ENCODE peak calls at places on chromosome 20, in four cellular contexts. Q, E, B and R are unnamed samples.

GRCh38 chr20:43914697-43915208 is at the start of gene TOX2:
- DNase-seq in Q (peak; percentile 89), E (no peak), B (peak; percentile 96), R (no peak)

GRCh38 chr20:62924567-62925419 is 1.5 kb downstream of the DIDO1 start:
- DNase-seq in Q (no peak), E (no peak), B (peak; percentile 30), R (no peak)

GRCh38 chr20:18831830-18832229 is 18.2 kb downstream of the SCP2D1 start:
- DNase-seq in B (no peak), Q (no peak), E (no peak), R (no peak)

GRCh38 chr20:57738484-57738883 is 28.7 kb upstream of the PMEPA1 start:
- DNase-seq in B (no peak), E (no peak), Q (peak; percentile 50), R (no peak)

GRCh38 chr20:62643521-62644043 is 1.3 kb downstream of the SLCO4A1 start:
- DNase-seq in Q (no peak), E (no peak), B (no peak), R (no peak)

GRCh38 chr20:59774204-59774641 is 159.2 kb downstream of the SYCP2 start:
- DNase-seq in B (no peak), Q (no peak), E (no peak), R (no peak)

GRCh38 chr20:47667531-47668312 is 117.6 kb downstream of the SULF2 start:
- DNase-seq in Q (no peak), B (no peak), E (no peak), R (no peak)

GRCh38 chr20:41139227-41140093 is 2.1 kb downstream of the PLCG1 start:
- DNase-seq in B (no peak), E (no peak), Q (no peak), R (no peak)

GRCh38 chr20:40781979-40782378 is 92.9 kb upstream of the MAFB start:
- DNase-seq in E (no peak), Q (no peak), B (no peak), R (no peak)

GRCh38 chr20:61925555-61926252 is 140.0 kb downstream of the TAF4 start:
- DNase-seq in Q (peak; percentile 33), B (no peak), E (no peak), R (no peak)

DNA sequence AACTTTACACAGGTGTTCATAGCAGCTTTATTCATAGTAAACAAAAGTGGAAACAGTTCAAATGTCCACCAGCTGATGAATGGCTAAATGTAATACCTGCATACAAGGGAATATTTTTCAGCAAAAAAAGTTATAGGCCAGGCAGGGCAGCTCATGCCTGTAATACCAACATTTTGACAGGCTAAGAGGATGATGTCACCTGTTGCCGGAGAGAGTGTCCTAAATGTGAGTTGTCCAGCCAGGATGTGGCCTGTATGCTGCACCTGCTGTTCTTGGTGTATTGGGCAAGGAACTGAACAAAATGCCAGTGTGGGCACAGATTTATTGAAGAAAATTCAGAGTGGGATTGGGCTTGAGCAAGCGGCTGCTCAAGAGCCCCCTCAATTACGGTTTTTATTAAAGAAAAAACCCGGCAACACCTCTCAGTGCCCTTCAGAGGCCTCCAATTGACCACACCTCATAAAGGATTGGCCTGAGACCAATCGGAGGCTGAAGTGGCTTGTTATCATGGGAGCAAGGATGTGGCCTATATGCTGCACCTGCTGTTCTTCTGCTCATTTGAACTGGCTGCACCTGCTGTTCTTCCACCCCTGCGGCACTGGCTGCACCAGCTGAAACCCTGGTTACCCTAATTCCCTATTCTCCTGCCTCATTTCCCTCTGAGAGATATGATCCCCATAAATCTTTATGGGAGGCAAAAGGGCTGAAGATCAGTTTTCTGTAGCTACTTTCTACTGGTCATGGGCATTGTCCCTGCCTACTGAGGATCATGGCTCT is 164.3 kb upstream of the PROKR2 start:
- DNase-seq in B (no peak), E (no peak), Q (no peak), R (no peak)
- TF ChIP-seq NRF1 in B (no peak), E (no peak), Q (no peak), R (no peak)

GRCh38 chr20:38799248-38799647 is 6.2 kb upstream of the PPP1R16B start:
- DNase-seq in E (no peak), B (no peak), Q (no peak), R (no peak)

GRCh38 chr20:38804243-38804642 is 1.3 kb upstream of the PPP1R16B start:
- DNase-seq in B (no peak), E (no peak), Q (no peak), R (no peak)

GRCh38 chr20:38800882-38801281 is 4.6 kb upstream of the PPP1R16B start:
- DNase-seq in B (no peak), E (no peak), Q (no peak), R (no peak)

GRCh38 chr20:38798266-38798665 is 7.2 kb upstream of the PPP1R16B start:
- DNase-seq in B (no peak), Q (no peak), E (no peak), R (no peak)
- TF ChIP-seq NRF1 in B (no peak), Q (no peak), E (no peak), R (no peak)

DNA sequence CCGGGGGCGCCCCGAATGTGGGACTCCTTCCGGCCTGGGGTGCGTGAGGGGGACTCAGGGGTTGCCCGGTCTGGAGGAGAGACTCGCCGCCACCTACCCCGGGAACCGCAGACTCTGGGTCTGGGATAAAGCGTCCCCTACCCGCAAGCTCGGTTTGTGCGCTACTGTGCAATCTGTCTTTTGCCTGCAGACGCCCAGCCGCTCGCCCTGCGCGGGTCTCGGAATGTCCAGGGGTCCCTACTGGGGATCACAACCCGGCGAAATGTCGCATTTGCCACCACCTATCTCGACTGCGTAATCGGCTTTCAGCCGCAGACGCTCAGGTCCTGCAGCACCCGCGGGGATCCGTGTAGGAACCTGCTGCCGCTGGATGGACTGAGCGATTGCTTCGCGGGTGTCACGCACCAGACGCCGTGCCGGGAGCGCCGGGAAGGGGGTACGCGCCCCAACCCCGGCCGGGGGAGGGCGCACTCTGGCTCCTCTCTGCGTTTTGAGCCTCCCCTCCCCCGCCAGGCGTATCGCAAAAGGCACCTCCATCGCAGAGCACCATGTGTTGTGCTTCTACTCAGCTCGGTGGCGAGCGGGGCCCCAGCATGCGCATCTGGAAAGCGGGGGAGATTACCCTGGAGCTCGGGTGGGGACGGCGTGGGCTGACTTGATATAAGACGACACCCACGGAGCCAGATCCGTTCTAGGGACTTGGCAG is 824 bp upstream of the PTPRA start:
- DNase-seq in Q (peak; percentile 61), B (peak; percentile 79), E (peak; percentile 20), R (peak; percentile 86)
- TF ChIP-seq NRF1 in Q (no peak), B (no peak), E (no peak), R (no peak)

DNA sequence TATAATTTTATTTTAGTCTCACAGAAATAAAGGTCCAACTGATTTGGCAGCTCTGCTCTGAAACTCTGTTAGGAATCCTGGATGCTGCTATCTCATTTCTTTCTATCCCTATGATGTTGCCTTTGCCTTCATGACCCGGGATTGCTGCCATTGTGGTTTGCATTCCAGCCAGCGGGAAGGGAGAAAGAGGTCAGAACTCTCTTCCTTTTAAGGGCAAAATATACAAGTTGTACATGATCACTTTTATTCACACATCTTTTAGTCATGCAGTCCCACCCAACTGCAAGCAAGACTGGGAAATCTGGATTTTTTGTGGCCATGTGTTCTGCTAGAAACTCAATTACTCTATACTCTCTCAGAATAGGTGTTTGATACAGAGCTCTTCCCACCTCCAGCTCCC is 263.1 kb upstream of the ZFP64 start:
- DNase-seq in E (no peak), Q (no peak), B (no peak), R (no peak)
- TF ChIP-seq NRF1 in E (no peak), Q (no peak), B (no peak), R (no peak)

GRCh38 chr20:49747707-49748524 is 34.2 kb upstream of the B4GALT5 start:
- DNase-seq in B (peak; percentile 30), E (no peak), Q (peak; percentile 73), R (no peak)
- TF ChIP-seq NRF1 in B (no peak), E (no peak), Q (no peak), R (no peak)